ENCODE peak calls at places on chromosomes 7 and 10, in four cellular contexts. N is SK-N-SH, A is Panc1, Z is HCT116. J is an unnamed sample.

GRCh38 chr7:27714831-27715444 is 25.0 kb upstream of the TAX1BP1 start:
- DNase-seq in A (no peak), Z (no peak), N (no peak), J (no peak)

GRCh38 chr7:78039791-78040776 is 241.5 kb downstream of the PHTF2 start:
- DNase-seq in Z (peak), N (no peak), A (no peak), J (peak)

GRCh38 chr10:119119400-119119799 is 15.5 kb downstream of the DENND10 start:
- DNase-seq in N (no peak), A (no peak), Z (no peak), J (no peak)

GRCh38 chr7:148436571-148436970 is 154.0 kb upstream of the C7orf33 start:
- DNase-seq in Z (no peak), N (no peak), A (no peak), J (no peak)

GRCh38 chr10:16519250-16519907 is 2.3 kb downstream of the C1QL3 start:
- DNase-seq in Z (no peak), N (no peak), A (no peak), J (no peak)

GRCh38 chr10:96512997-96513685 is 585 bp downstream of the TLL2 start:
- DNase-seq in A (no peak), Z (no peak), N (peak), J (no peak)

GRCh38 chr7:151342811-151343210 is 1.2 kb downstream of the NUB1 start:
- DNase-seq in Z (no peak), N (peak), A (no peak), J (no peak)

GRCh38 chr10:73991846-73992245 is 6.1 kb upstream of the VCL start:
- DNase-seq in A (no peak), Z (no peak), N (no peak), J (peak)

GRCh38 chr10:6195891-6196290 is 6.8 kb upstream of the PFKFB3 start:
- DNase-seq in Z (no peak), A (no peak), N (no peak), J (no peak)

GRCh38 chr10:13890233-13890616 is 303.5 kb downstream of the PRPF18 start:
- DNase-seq in Z (no peak), A (no peak), N (no peak), J (no peak)

GRCh38 chr7:132518102-132518838 is 58.0 kb downstream of the PLXNA4 start:
- DNase-seq in A (peak), Z (peak), N (peak), J (no peak)

GRCh38 chr7:103929808-103930415 is 59.5 kb downstream of the RELN start:
- DNase-seq in Z (no peak), A (no peak), N (no peak), J (no peak)

GRCh38 chr10:86291616-86292340 is 74.8 kb downstream of the GRID1 start:
- DNase-seq in A (no peak), Z (no peak), N (peak), J (no peak)

GRCh38 chr7:152435384-152436278 is at the start of gene KMT2C:
- DNase-seq in A (no peak), Z (no peak), N (peak), J (no peak)

GRCh38 chr10:100725869-100726426 is 19.4 kb upstream of the PAX2 start:
- DNase-seq in A (no peak), N (peak), Z (no peak), J (no peak)

GRCh38 chr7:45131891-45132290 is 20.4 kb upstream of the TBRG4 start:
- DNase-seq in A (no peak), N (no peak), Z (no peak), J (no peak)

GRCh38 chr7:158329014-158329610 is 258.5 kb downstream of the PTPRN2 start:
- DNase-seq in A (no peak), Z (no peak), N (no peak), J (no peak)

GRCh38 chr10:79406683-79407396 is 38.6 kb downstream of the ZCCHC24 start:
- DNase-seq in A (no peak), N (no peak), Z (no peak), J (no peak)

GRCh38 chr10:131960631-131961046 is 21.1 kb downstream of the BNIP3 start:
- DNase-seq in N (no peak), A (no peak), Z (no peak), J (no peak)

GRCh38 chr10:125343118-125343752 is 182.9 kb upstream of the CTBP2 start:
- DNase-seq in A (peak), Z (peak), N (peak), J (peak)

GRCh38 chr7:83849135-83849534 is 200.2 kb upstream of the SEMA3E start:
- DNase-seq in Z (no peak), N (no peak), A (no peak), J (no peak)

GRCh38 chr7:115300228-115300870 is 378.5 kb downstream of the MDFIC start:
- DNase-seq in N (no peak), Z (no peak), A (no peak), J (no peak)

GRCh38 chr10:19347592-19347991 is 299.0 kb downstream of the MALRD1 start:
- DNase-seq in A (no peak), N (peak), Z (no peak), J (no peak)

GRCh38 chr7:127578711-127579275 is 6.6 kb downstream of the GCC1 start:
- DNase-seq in A (no peak), N (no peak), Z (no peak), J (no peak)

GRCh38 chr10:95601116-95601719 is 40.0 kb upstream of the SORBS1 start:
- DNase-seq in Z (peak), A (peak), N (peak), J (peak)

GRCh38 chr7:149793261-149793660 is 19.9 kb upstream of the ZNF467 start:
- DNase-seq in A (no peak), Z (no peak), N (no peak), J (no peak)

GRCh38 chr7:115289966-115290365 is 368.1 kb downstream of the MDFIC start:
- DNase-seq in N (no peak), Z (no peak), A (no peak), J (no peak)

GRCh38 chr7:95441042-95441823 is 6.4 kb upstream of the PON2 start:
- DNase-seq in A (no peak), Z (no peak), N (no peak), J (no peak)

GRCh38 chr7:29281782-29282541 is 87.4 kb downstream of the CHN2 start:
- DNase-seq in A (no peak), N (peak), Z (no peak), J (no peak)

GRCh38 chr10:78867555-78867939 is 201.2 kb upstream of the ZMIZ1 start:
- DNase-seq in N (no peak), A (no peak), Z (no peak), J (no peak)

GRCh38 chr7:151715661-151716338 is 161.1 kb downstream of the PRKAG2 start:
- DNase-seq in A (no peak), N (no peak), Z (no peak), J (no peak)

GRCh38 chr10:19654576-19654975 is 161.7 kb upstream of the PLXDC2 start:
- DNase-seq in Z (no peak), N (no peak), A (no peak), J (no peak)

GRCh38 chr7:128743112-128743772 is 4.1 kb downstream of the CALU start:
- DNase-seq in Z (no peak), A (no peak), N (no peak), J (no peak)

GRCh38 chr10:110759523-110759922 is 112.2 kb upstream of the PDCD4 start:
- DNase-seq in A (no peak), N (no peak), Z (no peak), J (no peak)

DNA sequence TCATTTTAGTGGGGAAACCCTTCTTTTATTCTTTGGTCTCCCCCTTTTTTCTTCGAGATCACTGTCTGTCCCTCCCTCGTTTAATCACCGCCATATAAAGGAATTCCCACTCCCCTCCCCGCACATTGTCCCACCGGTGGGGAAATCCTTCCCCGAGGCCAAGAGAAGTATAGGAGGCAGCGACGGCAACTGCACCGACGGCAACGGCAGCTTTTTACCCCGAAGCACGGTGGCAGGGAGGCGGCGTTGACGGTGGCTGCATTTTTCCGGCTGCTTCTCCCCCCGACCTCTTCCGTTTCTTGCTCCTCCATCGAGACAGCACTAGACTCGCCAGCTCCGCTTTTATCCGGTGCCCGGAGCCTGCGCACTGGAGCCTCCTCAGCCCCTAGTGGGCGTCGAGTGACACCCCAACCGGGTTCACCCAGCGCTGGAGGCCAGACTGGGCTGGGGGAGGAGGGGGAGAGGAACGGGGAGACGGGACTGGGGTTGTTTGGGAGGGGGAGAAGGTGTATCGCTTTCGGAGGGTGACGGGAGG is 655 bp upstream of the KMT2E start:
- DNase-seq in Z (peak), N (peak), A (peak), J (peak)
- TF ChIP-seq REST in Z (no peak), N (peak), A (peak), J (peak)

DNA sequence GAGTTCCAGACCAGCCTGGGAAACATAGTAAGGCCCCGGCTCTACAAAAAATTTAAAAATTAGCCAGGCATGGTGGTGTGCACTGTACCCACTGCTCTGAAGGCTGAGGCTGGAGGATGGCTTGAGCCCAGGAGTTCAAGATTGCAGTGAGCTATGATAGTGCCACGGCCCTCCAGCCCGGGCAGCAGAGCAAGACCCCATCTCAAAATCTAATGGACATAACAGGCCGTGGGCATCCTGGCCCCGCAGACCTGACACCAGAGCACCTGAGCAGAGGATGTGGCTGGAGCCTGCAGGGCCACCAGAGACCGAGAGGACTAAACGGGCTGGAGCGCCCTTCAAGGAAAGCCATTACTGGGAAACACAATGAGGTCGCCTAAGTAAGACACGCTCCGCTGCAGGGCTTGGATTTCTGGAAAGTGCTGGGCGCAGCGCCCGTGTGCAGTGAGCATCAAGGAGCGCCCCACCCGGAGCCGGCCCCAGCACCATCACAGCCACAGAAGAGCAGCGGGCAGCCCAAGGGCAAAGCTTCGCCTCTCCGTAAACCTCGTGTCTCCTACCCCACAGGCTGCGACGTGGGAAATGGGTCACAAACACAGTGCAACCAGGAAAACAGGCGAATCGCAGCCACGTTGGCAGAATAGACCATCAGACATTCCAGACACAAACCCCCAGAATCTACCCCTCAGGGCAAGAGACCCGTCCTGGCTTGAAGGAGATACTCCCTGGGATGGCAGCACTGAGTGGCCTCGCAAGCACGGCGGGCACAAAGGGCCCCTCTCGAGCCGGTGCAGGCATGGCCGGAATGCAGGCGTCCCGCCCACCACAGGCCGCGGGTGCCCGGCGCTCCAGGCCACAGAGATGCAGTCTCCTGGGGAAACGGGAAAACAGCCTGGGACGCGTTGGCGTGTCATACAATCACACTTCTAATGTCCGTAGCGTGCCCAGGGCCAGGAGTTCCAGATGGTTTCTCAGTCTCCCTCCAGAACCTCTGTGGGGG is 4.9 kb downstream of the RADIL start:
- DNase-seq in Z (no peak), A (no peak), N (no peak), J (no peak)
- H3K4me3 ChIP-seq in Z (no peak), A (no peak), N (no peak), J (no peak)

DNA sequence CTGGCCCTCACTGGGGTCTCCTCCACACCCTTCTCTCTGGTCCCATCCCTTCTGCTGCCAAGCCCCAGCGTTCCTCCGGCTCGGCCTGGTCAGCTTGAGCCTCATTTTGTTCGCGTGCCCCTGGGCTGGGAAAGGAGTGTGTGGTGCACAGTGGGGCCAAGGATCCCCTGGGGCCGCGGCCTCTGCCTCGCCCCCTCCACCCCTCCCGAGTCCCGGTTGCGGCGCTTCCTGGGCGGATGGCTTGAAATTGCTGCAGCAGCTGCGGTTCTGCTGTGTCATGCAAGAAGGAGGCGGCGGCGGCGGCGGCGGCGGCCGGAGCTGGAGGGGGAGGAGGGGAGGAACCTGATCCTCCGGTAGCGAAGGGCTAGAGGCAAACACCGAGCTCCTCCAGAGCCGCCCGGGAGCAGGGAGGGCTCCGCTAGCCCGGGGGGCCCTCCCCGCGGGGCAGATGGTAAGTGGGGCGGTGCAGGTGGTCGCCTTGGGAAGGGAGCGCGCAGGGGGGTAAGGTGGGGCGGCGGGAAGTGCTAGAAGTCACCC is 217.9 kb upstream of the MKLN1 start:
- DNase-seq in N (peak), A (no peak), Z (no peak), J (peak)
- TF ChIP-seq REST in N (peak), A (no peak), Z (no peak), J (no peak)

DNA sequence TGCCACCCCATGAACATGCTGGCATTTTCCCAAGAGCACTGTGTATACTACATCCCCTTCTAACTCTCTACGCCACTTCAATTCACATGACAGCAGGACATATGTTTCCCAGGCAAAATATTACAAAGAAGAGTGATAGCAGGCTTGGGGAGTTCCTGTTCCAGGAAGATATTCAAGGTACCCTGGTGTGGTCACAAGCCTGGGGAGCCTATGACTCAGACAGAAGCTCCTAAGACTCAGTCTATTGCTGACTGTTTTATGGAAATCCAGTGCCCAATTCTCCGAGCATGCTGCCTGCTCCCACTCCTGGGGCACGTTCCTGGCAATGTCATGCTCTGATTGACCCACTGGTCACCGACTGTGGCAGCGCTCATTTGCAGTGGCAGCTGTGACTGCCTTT is 23.5 kb upstream of the ABLIM1 start:
- DNase-seq in A (no peak), Z (peak), N (no peak), J (no peak)
- H3K4me3 ChIP-seq in A (peak), Z (no peak), N (no peak), J (no peak)

DNA sequence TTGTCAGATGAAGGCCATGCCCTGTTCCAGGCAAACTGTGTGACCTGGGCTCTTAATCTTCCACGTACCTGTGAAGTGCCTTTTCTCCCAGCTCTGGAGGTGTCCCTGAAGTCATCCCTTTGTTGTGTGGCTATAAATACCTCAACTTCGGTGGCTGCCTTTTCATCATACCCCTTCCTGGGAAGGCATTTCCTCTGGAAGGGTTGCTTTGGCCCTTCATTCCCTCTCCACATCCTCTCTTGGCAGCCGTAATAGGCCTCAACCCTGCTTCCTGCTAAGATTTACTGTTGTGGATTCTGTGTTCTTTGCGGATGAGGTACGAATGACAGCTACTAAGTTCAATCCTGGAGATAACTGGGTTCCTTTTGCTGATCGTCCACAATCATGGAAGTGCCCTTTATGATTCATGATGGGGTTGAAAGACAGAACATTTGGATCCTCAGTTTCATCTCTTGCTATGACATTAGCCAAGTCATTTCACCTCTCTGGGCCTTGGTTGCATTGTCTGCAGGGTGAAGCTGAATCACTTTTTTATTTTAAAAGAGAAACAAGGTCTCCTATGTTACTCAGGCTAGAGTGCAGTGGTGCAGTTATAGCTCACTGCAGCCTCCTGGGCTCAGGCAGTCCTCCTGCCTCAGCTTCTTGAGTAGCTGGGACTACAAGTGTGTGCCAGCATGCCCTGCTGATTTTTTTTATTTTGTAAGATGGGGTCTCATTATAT is 23.6 kb downstream of the FKBP6 start:
- DNase-seq in A (no peak), Z (no peak), N (no peak), J (no peak)
- TF ChIP-seq REST in A (no peak), Z (no peak), N (no peak), J (no peak)